ENCODE peak calls at places on chromosomes 7 and 10, in six cellular contexts. G is A549, M is Peyer's patch, D is psoas muscle, K is fibroblast of lung, W is astrocyte. T is an unnamed sample.

GRCh38 chr7:42314696-42315095 is 77.7 kb upstream of the GLI3 start:
- DNase-seq in M (no peak), W (peak; percentile 29), K (no peak), G (no peak), D (no peak), T (no peak)

GRCh38 chr10:128286413-128287097 is 160.3 kb upstream of the MKI67 start:
- DNase-seq in K (no peak), M (no peak), W (no peak), D (no peak), G (no peak), T (no peak)

GRCh38 chr10:82811621-82812020 is 936.6 kb downstream of the NRG3 start:
- DNase-seq in M (no peak), D (no peak), K (no peak), W (no peak), G (no peak), T (no peak)

GRCh38 chr10:5545011-5545410 is 20.2 kb downstream of the CALML3 start:
- DNase-seq in W (no peak), G (no peak), K (no peak), M (peak; percentile 21), D (no peak), T (no peak)

GRCh38 chr7:37405603-37406122 is 43.0 kb downstream of the ELMO1 start:
- DNase-seq in M (no peak), G (no peak), W (no peak), D (no peak), K (no peak), T (no peak)

GRCh38 chr10:581776-582330 is 107.6 kb downstream of the DIP2C start:
- DNase-seq in K (peak; percentile 21), W (no peak), M (no peak), G (no peak), D (no peak), T (no peak)

GRCh38 chr10:43680035-43680434 is 31.4 kb upstream of the ZNF32 start:
- DNase-seq in G (no peak), W (peak; percentile 50), K (peak; percentile 28), M (no peak), D (no peak), T (no peak)

GRCh38 chr10:31927597-31928530 is 767 bp downstream of the ARHGAP12 start:
- DNase-seq in K (peak; percentile 54), D (peak; percentile 77), W (peak; percentile 43), M (peak; percentile 74), G (peak; percentile 47), T (peak; percentile 79)

GRCh38 chr7:19560111-19560883 is 148.5 kb downstream of the POLR1F start:
- DNase-seq in M (no peak), W (peak; percentile 77), K (peak; percentile 55), D (no peak), G (no peak), T (no peak)

GRCh38 chr10:127094984-127095383 is 101.4 kb downstream of the INSYN2A start:
- DNase-seq in K (no peak), D (no peak), M (no peak), G (no peak), W (no peak), T (no peak)

GRCh38 chr7:79489371-79489770 is 35.9 kb upstream of the MAGI2 start:
- DNase-seq in G (no peak), W (no peak), M (no peak), D (no peak), K (no peak), T (no peak)

GRCh38 chr7:50812847-50813475 is 30.3 kb upstream of the GRB10 start:
- DNase-seq in G (peak; percentile 53), M (peak; percentile 83), K (peak; percentile 77), D (peak; percentile 80), W (peak; percentile 79), T (peak; percentile 41)

GRCh38 chr7:55019329-55019690 is 493 bp downstream of the EGFR start:
- DNase-seq in W (no peak), M (peak; percentile 77), K (peak; percentile 42), D (peak; percentile 90), G (peak; percentile 43), T (no peak)

GRCh38 chr10:16835223-16835622 is 18.0 kb upstream of the RSU1 start:
- DNase-seq in G (no peak), D (no peak), W (no peak), M (no peak), K (no peak), T (no peak)

GRCh38 chr10:60425392-60426110 is 35.9 kb upstream of the ANK3 start:
- DNase-seq in M (no peak), D (no peak), W (peak; percentile 92), K (peak; percentile 60), G (no peak), T (no peak)

GRCh38 chr7:7858559-7858958 is 110.0 kb upstream of the GLCCI1 start:
- DNase-seq in M (no peak), W (no peak), G (no peak), D (no peak), K (no peak), T (no peak)

GRCh38 chr10:6348091-6348862 is 145.5 kb downstream of the PFKFB3 start:
- DNase-seq in G (no peak), M (peak; percentile 89), K (no peak), D (peak; percentile 77), W (peak; percentile 59), T (no peak)

GRCh38 chr10:125120046-125120710 is 40.2 kb downstream of the CTBP2 start:
- DNase-seq in G (no peak), W (no peak), D (peak; percentile 34), K (peak; percentile 27), M (peak; percentile 63), T (no peak)

GRCh38 chr10:125122566-125122965 is 37.8 kb downstream of the CTBP2 start:
- DNase-seq in M (no peak), K (no peak), D (no peak), W (no peak), G (no peak), T (no peak)

GRCh38 chr10:125123363-125124113 is 36.8 kb downstream of the CTBP2 start:
- DNase-seq in G (peak; percentile 98), W (peak; percentile 72), M (peak; percentile 91), K (peak; percentile 93), D (peak; percentile 93), T (no peak)

GRCh38 chr10:125118701-125119100 is 41.7 kb downstream of the CTBP2 start:
- DNase-seq in G (no peak), D (peak; percentile 38), W (no peak), K (no peak), M (peak; percentile 33), T (no peak)

DNA sequence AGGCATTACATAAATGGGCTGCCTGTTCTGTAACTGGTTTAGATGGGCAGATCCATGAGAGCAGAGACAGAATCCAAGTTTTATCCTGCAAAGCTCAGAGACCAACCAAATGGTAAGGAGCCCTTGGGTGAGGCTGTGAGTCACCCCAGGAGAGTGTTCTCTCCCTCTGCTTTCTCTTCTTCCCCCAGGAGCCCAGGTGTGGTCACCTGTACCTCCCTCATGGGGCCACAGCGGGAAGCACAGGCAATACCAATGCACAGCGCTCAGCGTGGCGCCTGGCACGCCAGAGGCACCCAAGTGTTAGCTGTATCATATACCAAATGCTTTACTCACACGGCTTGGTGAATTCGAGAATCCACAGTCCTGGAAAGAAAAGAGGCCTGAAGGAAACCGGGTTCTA is 39.4 kb downstream of the CTBP2 start:
- DNase-seq in M (peak; percentile 61), D (peak; percentile 28), K (no peak), G (no peak), W (no peak), T (no peak)
- H3K4me1 ChIP-seq in M (peaks cover 87% of the 10 kb centered on the region), D (peaks cover 91% of the 10 kb centered on the region), K (peaks cover 31% of the 10 kb centered on the region), G (peaks cover 87% of the 10 kb centered on the region), W (peaks cover 16% of the 10 kb centered on the region), T (peaks cover 4% of the 10 kb centered on the region)

GRCh38 chr7:123208793-123209192 is 9.0 kb upstream of the SLC13A1 start:
- DNase-seq in K (peak; percentile 21), M (peak; percentile 46), D (no peak), W (no peak), G (no peak), T (no peak)
- TF ChIP-seq CTCF in K (no peak), M (no peak), D (no peak), W (no peak), G (no peak), T (peak; percentile 25)

GRCh38 chr10:3759397-3759796 is 25.6 kb downstream of the KLF6 start:
- DNase-seq in G (no peak), M (no peak), D (no peak), K (no peak), W (no peak), T (no peak)

GRCh38 chr10:3761916-3762708 is 22.9 kb downstream of the KLF6 start:
- DNase-seq in G (no peak), D (no peak), M (peak; percentile 41), K (peak; percentile 61), W (peak; percentile 73), T (peak; percentile 94)

GRCh38 chr10:3760083-3760482 is 24.9 kb downstream of the KLF6 start:
- DNase-seq in G (no peak), K (no peak), D (no peak), M (peak; percentile 41), W (no peak), T (no peak)

GRCh38 chr10:3763035-3763456 is 22.0 kb downstream of the KLF6 start:
- DNase-seq in W (peak; percentile 71), G (no peak), M (peak; percentile 47), K (peak; percentile 41), D (no peak), T (no peak)

GRCh38 chr10:3761111-3761686 is 23.8 kb downstream of the KLF6 start:
- DNase-seq in D (no peak), M (peak; percentile 47), W (peak; percentile 19), G (no peak), K (no peak), T (no peak)
- H3K4me1 ChIP-seq in D (no peaks in the 10 kb centered on the region), M (peaks cover 7% of the 10 kb centered on the region), W (peaks cover 41% of the 10 kb centered on the region), G (peaks cover 52% of the 10 kb centered on the region), K (no peaks in the 10 kb centered on the region), T (peaks cover 94% of the 10 kb centered on the region)

GRCh38 chr7:92615861-92616260 is 25.7 kb upstream of the FAM133B start:
- DNase-seq in D (no peak), W (no peak), K (no peak), G (no peak), M (no peak), T (no peak)
- TF ChIP-seq CTCF in D (no peak), W (no peak), K (no peak), G (no peak), M (no peak), T (no peak)